ENCODE peak calls at places on chromosomes 7 and 10, in seven cellular contexts. One of them, this sample, is unnamed.

GRCh38 chr7:100016209-100016901 is 959 bp downstream of the ZKSCAN1 start:
- DNase-seq in fibroblast of lung: peak; percentile 31
- DNase-seq in ovary: no peak
- DNase-seq in brain microvascular endothelial cell: peak; percentile 9
- DNase-seq in AG04450: no peak
- DNase-seq in GM23248: peak; percentile 47
- DNase-seq in BE2C: no peak
- DNase-seq in this sample: no peak

GRCh38 chr7:66741-67140 is 125.6 kb upstream of the FAM20C start:
- DNase-seq in AG04450: no peak
- DNase-seq in fibroblast of lung: no peak
- DNase-seq in brain microvascular endothelial cell: no peak
- DNase-seq in GM23248: no peak
- DNase-seq in ovary: no peak
- DNase-seq in BE2C: no peak
- DNase-seq in this sample: no peak

GRCh38 chr7:4958477-4959301 is at the start of gene MMD2:
- DNase-seq in ovary: no peak
- DNase-seq in brain microvascular endothelial cell: no peak
- DNase-seq in BE2C: no peak
- DNase-seq in AG04450: no peak
- DNase-seq in fibroblast of lung: no peak
- DNase-seq in GM23248: no peak
- DNase-seq in this sample: peak; percentile 74

GRCh38 chr10:88409236-88409635 is 173.9 kb downstream of the RNLS start:
- DNase-seq in AG04450: no peak
- DNase-seq in ovary: no peak
- DNase-seq in GM23248: peak; percentile 38
- DNase-seq in brain microvascular endothelial cell: no peak
- DNase-seq in BE2C: no peak
- DNase-seq in fibroblast of lung: peak; percentile 39
- DNase-seq in this sample: no peak

GRCh38 chr10:130751106-130751840 is 560.2 kb downstream of the TCERG1L start:
- DNase-seq in brain microvascular endothelial cell: no peak
- DNase-seq in ovary: no peak
- DNase-seq in fibroblast of lung: no peak
- DNase-seq in GM23248: no peak
- DNase-seq in AG04450: no peak
- DNase-seq in BE2C: no peak
- DNase-seq in this sample: no peak

GRCh38 chr10:12730809-12731519 is 270.5 kb downstream of the CCDC3 start:
- DNase-seq in brain microvascular endothelial cell: no peak
- DNase-seq in GM23248: peak; percentile 63
- DNase-seq in fibroblast of lung: no peak
- DNase-seq in BE2C: no peak
- DNase-seq in ovary: no peak
- DNase-seq in AG04450: no peak
- DNase-seq in this sample: no peak

GRCh38 chr7:149432121-149432691 is 28.7 kb downstream of the ZNF777 start:
- DNase-seq in brain microvascular endothelial cell: no peak
- DNase-seq in GM23248: no peak
- DNase-seq in fibroblast of lung: no peak
- DNase-seq in ovary: no peak
- DNase-seq in AG04450: no peak
- DNase-seq in BE2C: no peak
- DNase-seq in this sample: no peak

GRCh38 chr7:24731313-24731712 is 26.0 kb downstream of the GSDME start:
- DNase-seq in ovary: no peak
- DNase-seq in AG04450: no peak
- DNase-seq in BE2C: no peak
- DNase-seq in fibroblast of lung: no peak
- DNase-seq in GM23248: no peak
- DNase-seq in brain microvascular endothelial cell: no peak
- DNase-seq in this sample: no peak

GRCh38 chr10:78259394-78259793 is 225.7 kb downstream of the RPS24 start:
- DNase-seq in brain microvascular endothelial cell: no peak
- DNase-seq in BE2C: no peak
- DNase-seq in GM23248: no peak
- DNase-seq in ovary: no peak
- DNase-seq in AG04450: no peak
- DNase-seq in fibroblast of lung: no peak
- DNase-seq in this sample: no peak

GRCh38 chr7:70178787-70179186 is 580.5 kb downstream of the AUTS2 start:
- DNase-seq in AG04450: no peak
- DNase-seq in fibroblast of lung: peak; percentile 77
- DNase-seq in BE2C: no peak
- DNase-seq in GM23248: peak; percentile 89
- DNase-seq in ovary: no peak
- DNase-seq in brain microvascular endothelial cell: no peak
- DNase-seq in this sample: no peak

GRCh38 chr7:105708681-105709080 is 127.4 kb upstream of the EFCAB10 start:
- DNase-seq in GM23248: no peak
- DNase-seq in AG04450: no peak
- DNase-seq in ovary: no peak
- DNase-seq in BE2C: no peak
- DNase-seq in brain microvascular endothelial cell: no peak
- DNase-seq in fibroblast of lung: no peak
- DNase-seq in this sample: no peak
- H3K27me3 ChIP-seq in GM23248: no peaks in the 10 kb centered on the region
- H3K27me3 ChIP-seq in AG04450: no peaks in the 10 kb centered on the region
- H3K27me3 ChIP-seq in ovary: no peaks in the 10 kb centered on the region
- H3K27me3 ChIP-seq in BE2C: no peaks in the 10 kb centered on the region
- H3K27me3 ChIP-seq in brain microvascular endothelial cell: no peaks in the 10 kb centered on the region
- H3K27me3 ChIP-seq in fibroblast of lung: no peaks in the 10 kb centered on the region
- H3K27me3 ChIP-seq in this sample: no peaks in the 10 kb centered on the region

GRCh38 chr10:93077860-93078337 is 4.2 kb downstream of the CYP26A1 start:
- DNase-seq in brain microvascular endothelial cell: no peak
- DNase-seq in fibroblast of lung: no peak
- DNase-seq in AG04450: no peak
- DNase-seq in ovary: no peak
- DNase-seq in GM23248: no peak
- DNase-seq in BE2C: no peak
- DNase-seq in this sample: no peak
- H3K27me3 ChIP-seq in brain microvascular endothelial cell: peaks cover 31% of the 10 kb centered on the region
- H3K27me3 ChIP-seq in fibroblast of lung: peaks cover 31% of the 10 kb centered on the region
- H3K27me3 ChIP-seq in AG04450: peaks cover 55% of the 10 kb centered on the region
- H3K27me3 ChIP-seq in ovary: no peaks in the 10 kb centered on the region
- H3K27me3 ChIP-seq in GM23248: peaks cover 48% of the 10 kb centered on the region
- H3K27me3 ChIP-seq in BE2C: peaks cover 48% of the 10 kb centered on the region
- H3K27me3 ChIP-seq in this sample: peaks cover 37% of the 10 kb centered on the region

GRCh38 chr7:139783647-139784385 is 6.0 kb upstream of the HIPK2 start:
- DNase-seq in BE2C: no peak
- DNase-seq in ovary: no peak
- DNase-seq in AG04450: no peak
- DNase-seq in GM23248: no peak
- DNase-seq in fibroblast of lung: no peak
- DNase-seq in brain microvascular endothelial cell: no peak
- DNase-seq in this sample: peak; percentile 35
- H3K27me3 ChIP-seq in BE2C: no peaks in the 10 kb centered on the region
- H3K27me3 ChIP-seq in ovary: no peaks in the 10 kb centered on the region
- H3K27me3 ChIP-seq in AG04450: no peaks in the 10 kb centered on the region
- H3K27me3 ChIP-seq in GM23248: no peaks in the 10 kb centered on the region
- H3K27me3 ChIP-seq in fibroblast of lung: no peaks in the 10 kb centered on the region
- H3K27me3 ChIP-seq in brain microvascular endothelial cell: no peaks in the 10 kb centered on the region
- H3K27me3 ChIP-seq in this sample: no peaks in the 10 kb centered on the region

DNA sequence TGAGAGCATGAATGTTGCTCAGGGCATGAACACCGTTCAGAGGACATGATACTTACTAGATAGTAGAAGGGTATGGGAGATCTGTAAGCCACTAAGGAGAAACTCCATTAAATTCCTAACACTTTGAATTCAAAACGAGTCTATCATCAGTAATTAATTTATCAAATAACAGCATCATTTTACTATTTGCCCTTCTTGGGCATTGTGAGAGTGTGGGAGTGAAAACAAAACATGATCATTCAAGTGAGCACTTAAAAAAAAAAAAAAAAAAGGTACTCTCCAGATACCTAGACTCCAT is 20.5 kb upstream of the ASB15 start:
- DNase-seq in GM23248: no peak
- DNase-seq in brain microvascular endothelial cell: no peak
- DNase-seq in BE2C: no peak
- DNase-seq in AG04450: no peak
- DNase-seq in fibroblast of lung: no peak
- DNase-seq in ovary: no peak
- DNase-seq in this sample: no peak
- H3K27me3 ChIP-seq in GM23248: peaks cover 29% of the 10 kb centered on the region
- H3K27me3 ChIP-seq in brain microvascular endothelial cell: no peaks in the 10 kb centered on the region
- H3K27me3 ChIP-seq in BE2C: no peaks in the 10 kb centered on the region
- H3K27me3 ChIP-seq in AG04450: no peaks in the 10 kb centered on the region
- H3K27me3 ChIP-seq in fibroblast of lung: no peaks in the 10 kb centered on the region
- H3K27me3 ChIP-seq in ovary: no peaks in the 10 kb centered on the region
- H3K27me3 ChIP-seq in this sample: no peaks in the 10 kb centered on the region

GRCh38 chr10:98058311-98058710 is 27.9 kb upstream of the CRTAC1 start:
- DNase-seq in brain microvascular endothelial cell: no peak
- DNase-seq in AG04450: no peak
- DNase-seq in fibroblast of lung: no peak
- DNase-seq in ovary: no peak
- DNase-seq in GM23248: no peak
- DNase-seq in BE2C: no peak
- DNase-seq in this sample: no peak
- H3K27me3 ChIP-seq in brain microvascular endothelial cell: no peaks in the 10 kb centered on the region
- H3K27me3 ChIP-seq in AG04450: no peaks in the 10 kb centered on the region
- H3K27me3 ChIP-seq in fibroblast of lung: no peaks in the 10 kb centered on the region
- H3K27me3 ChIP-seq in ovary: no peaks in the 10 kb centered on the region
- H3K27me3 ChIP-seq in GM23248: no peaks in the 10 kb centered on the region
- H3K27me3 ChIP-seq in BE2C: peaks cover 2% of the 10 kb centered on the region
- H3K27me3 ChIP-seq in this sample: no peaks in the 10 kb centered on the region

GRCh38 chr7:151254851-151255250 is 6.4 kb upstream of the SMARCD3 start:
- DNase-seq in ovary: no peak
- DNase-seq in BE2C: no peak
- DNase-seq in AG04450: no peak
- DNase-seq in brain microvascular endothelial cell: no peak
- DNase-seq in GM23248: no peak
- DNase-seq in fibroblast of lung: no peak
- DNase-seq in this sample: no peak

GRCh38 chr7:151252961-151253691 is 4.6 kb upstream of the SMARCD3 start:
- DNase-seq in ovary: no peak
- DNase-seq in fibroblast of lung: no peak
- DNase-seq in GM23248: no peak
- DNase-seq in AG04450: no peak
- DNase-seq in BE2C: no peak
- DNase-seq in brain microvascular endothelial cell: no peak
- DNase-seq in this sample: no peak

GRCh38 chr7:151251926-151252835 is 3.7 kb upstream of the SMARCD3 start:
- DNase-seq in AG04450: peak; percentile 33
- DNase-seq in brain microvascular endothelial cell: peak; percentile 45
- DNase-seq in BE2C: peak; percentile 74
- DNase-seq in GM23248: peak; percentile 84
- DNase-seq in ovary: peak; percentile 85
- DNase-seq in fibroblast of lung: peak; percentile 80
- DNase-seq in this sample: peak; percentile 85

GRCh38 chr7:151255390-151255789 is 6.9 kb upstream of the SMARCD3 start:
- DNase-seq in AG04450: no peak
- DNase-seq in brain microvascular endothelial cell: no peak
- DNase-seq in fibroblast of lung: no peak
- DNase-seq in ovary: no peak
- DNase-seq in BE2C: no peak
- DNase-seq in GM23248: no peak
- DNase-seq in this sample: no peak

GRCh38 chr7:151254316-151254715 is 5.8 kb upstream of the SMARCD3 start:
- DNase-seq in AG04450: no peak
- DNase-seq in fibroblast of lung: no peak
- DNase-seq in BE2C: no peak
- DNase-seq in brain microvascular endothelial cell: no peak
- DNase-seq in ovary: no peak
- DNase-seq in GM23248: no peak
- DNase-seq in this sample: no peak
- H3K27me3 ChIP-seq in AG04450: peaks cover 19% of the 10 kb centered on the region
- H3K27me3 ChIP-seq in fibroblast of lung: peaks cover 9% of the 10 kb centered on the region
- H3K27me3 ChIP-seq in BE2C: peaks cover 12% of the 10 kb centered on the region
- H3K27me3 ChIP-seq in brain microvascular endothelial cell: peaks cover 14% of the 10 kb centered on the region
- H3K27me3 ChIP-seq in ovary: no peaks in the 10 kb centered on the region
- H3K27me3 ChIP-seq in GM23248: peaks cover 5% of the 10 kb centered on the region
- H3K27me3 ChIP-seq in this sample: no peaks in the 10 kb centered on the region

DNA sequence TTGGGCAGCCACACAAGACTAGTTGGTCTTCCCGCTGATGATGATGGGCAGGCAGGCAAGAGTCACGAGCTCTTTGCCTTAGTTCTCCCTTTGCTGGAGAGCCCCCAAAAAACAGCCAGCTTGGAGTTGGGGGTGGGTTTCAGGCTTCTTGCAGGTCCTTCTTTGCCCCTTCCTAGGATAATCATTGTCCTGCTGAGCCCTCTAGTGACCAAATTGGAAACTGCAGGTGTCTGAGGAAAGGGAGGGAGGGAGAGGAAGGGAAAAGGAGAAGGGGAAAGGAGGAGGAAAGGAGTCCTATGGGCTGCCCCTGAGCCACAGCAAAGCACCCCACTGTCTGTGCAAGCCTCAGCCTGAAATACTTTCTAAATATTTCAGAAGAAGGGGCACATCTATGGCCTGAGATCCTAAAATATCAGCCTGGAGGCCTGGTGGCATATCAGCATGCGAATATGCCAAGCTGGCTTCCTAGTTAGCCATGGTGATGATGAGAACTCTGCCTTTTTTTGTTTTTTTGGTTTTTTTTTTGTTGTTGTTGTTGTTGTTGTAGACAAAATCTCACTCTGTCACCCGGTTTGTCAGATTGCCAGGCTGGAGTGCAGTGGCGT is 165.5 kb upstream of the KMT2E start:
- DNase-seq in fibroblast of lung: peak; percentile 17
- DNase-seq in brain microvascular endothelial cell: peak; percentile 31
- DNase-seq in ovary: peak; percentile 15
- DNase-seq in AG04450: no peak
- DNase-seq in GM23248: peak; percentile 30
- DNase-seq in BE2C: peak; percentile 69
- DNase-seq in this sample: peak; percentile 71
- H3K27me3 ChIP-seq in fibroblast of lung: peaks cover 12% of the 10 kb centered on the region
- H3K27me3 ChIP-seq in brain microvascular endothelial cell: no peaks in the 10 kb centered on the region
- H3K27me3 ChIP-seq in ovary: no peaks in the 10 kb centered on the region
- H3K27me3 ChIP-seq in AG04450: peaks cover 7% of the 10 kb centered on the region
- H3K27me3 ChIP-seq in GM23248: peaks cover 40% of the 10 kb centered on the region
- H3K27me3 ChIP-seq in BE2C: peaks cover 25% of the 10 kb centered on the region
- H3K27me3 ChIP-seq in this sample: no peaks in the 10 kb centered on the region